ENCODE peak calls at places on chromosomes 7 and 10, in seven cellular contexts. M is SK-N-SH; W is hippocampal formation; Y is neural progenitor cell; Z is NCI-H1092; Q is T-helper 1 cell; F is activated CD8-positive, alpha-beta memory T cell treated with anti-CD3 and anti-CD28 coated beads for 4 hours. T is an unnamed sample.

GRCh38 chr7:24435002-24435401 is 138.2 kb upstream of the PALS2 start:
- DNase-seq in M (no peak), W (no peak), Y (peak), Z (no peak), Q (no peak), F (no peak), T (no peak)

GRCh38 chr7:80883188-80884025 is 35.4 kb downstream of the SEMA3C start:
- DNase-seq in M (no peak), W (no peak), Y (no peak), Z (no peak), Q (no peak), F (no peak), T (peak)

GRCh38 chr10:132928261-132928660 is 14.1 kb downstream of the CFAP46 start:
- DNase-seq in M (no peak), W (no peak), Y (no peak), Z (no peak), Q (no peak), F (no peak), T (no peak)

GRCh38 chr7:37826825-37827224 is 21.6 kb upstream of the NME8 start:
- DNase-seq in M (no peak), W (no peak), Y (no peak), Z (no peak), Q (no peak), F (no peak), T (no peak)

GRCh38 chr10:115049957-115050356 is 43.2 kb upstream of the ATRNL1 start:
- DNase-seq in M (no peak), W (no peak), Y (no peak), Z (no peak), Q (no peak), F (no peak), T (no peak)

GRCh38 chr10:116891208-116891607 is 41.9 kb downstream of the ENO4 start:
- DNase-seq in M (peak), W (no peak), Y (no peak), Z (no peak), Q (no peak), F (no peak), T (peak)

GRCh38 chr7:28292826-28293528 is 112.4 kb upstream of the JAZF1 start:
- DNase-seq in M (no peak), W (no peak), Y (no peak), Z (no peak), Q (no peak), F (no peak), T (no peak)

GRCh38 chr10:16545126-16545736 is 23.6 kb upstream of the C1QL3 start:
- DNase-seq in M (peak), W (peak), Y (peak), Z (no peak), Q (no peak), F (no peak), T (no peak)

GRCh38 chr7:55245271-55245723 is 119.8 kb upstream of the LANCL2 start:
- DNase-seq in M (no peak), W (peak), Y (no peak), Z (no peak), Q (no peak), F (no peak), T (no peak)

GRCh38 chr10:70296406-70296899 is 12.6 kb upstream of the NPFFR1 start:
- DNase-seq in M (peak), W (no peak), Y (no peak), Z (no peak), Q (no peak), F (no peak), T (no peak)

GRCh38 chr10:21336476-21337170 is 188.9 kb downstream of the SKIDA1 start:
- DNase-seq in M (no peak), W (no peak), Y (peak), Z (no peak), Q (no peak), F (no peak), T (peak)

GRCh38 chr10:86419101-86419500 is 52.5 kb upstream of the GRID1 start:
- DNase-seq in M (no peak), W (no peak), Y (no peak), Z (no peak), Q (no peak), F (no peak), T (no peak)

GRCh38 chr7:22666732-22667131 is 60.3 kb upstream of the IL6 start:
- DNase-seq in M (no peak), W (no peak), Y (no peak), Z (no peak), Q (no peak), F (no peak), T (peak)

GRCh38 chr7:149662591-149663095 is 110.7 kb downstream of the ZNF467 start:
- DNase-seq in M (peak), W (peak), Y (peak), Z (no peak), Q (no peak), F (peak), T (peak)

GRCh38 chr7:155785536-155785935 is 26.7 kb downstream of the SHH start:
- DNase-seq in M (no peak), W (no peak), Y (no peak), Z (no peak), Q (no peak), F (no peak), T (no peak)

GRCh38 chr10:69335613-69336012 is 57.3 kb downstream of the HK1 start:
- DNase-seq in M (no peak), W (no peak), Y (no peak), Z (no peak), Q (no peak), F (no peak), T (no peak)

GRCh38 chr7:133315332-133316040 is 62.6 kb downstream of the EXOC4 start:
- DNase-seq in M (no peak), W (no peak), Y (no peak), Z (no peak), Q (no peak), F (no peak), T (no peak)

GRCh38 chr10:17644485-17644964 is 574 bp downstream of the STAM start:
- DNase-seq in M (peak), W (peak), Y (no peak), Z (no peak), Q (no peak), F (no peak), T (no peak)

GRCh38 chr10:62459072-62459471 is 84.9 kb downstream of the ZNF365 start:
- DNase-seq in M (no peak), W (no peak), Y (no peak), Z (no peak), Q (no peak), F (no peak), T (no peak)

GRCh38 chr10:63866747-63867140 is 345.5 kb downstream of the REEP3 start:
- DNase-seq in M (peak), W (no peak), Y (peak), Z (no peak), Q (no peak), F (no peak), T (no peak)

GRCh38 chr10:132382231-132382922 is 14.6 kb upstream of the PWWP2B start:
- DNase-seq in M (no peak), W (no peak), Y (no peak), Z (no peak), Q (no peak), F (no peak), T (no peak)

GRCh38 chr7:135712182-135712782 is 15.7 kb downstream of the SLC13A4 start:
- DNase-seq in M (peak), W (no peak), Y (no peak), Z (peak), Q (no peak), F (no peak), T (no peak)

GRCh38 chr10:29532256-29532878 is 102.4 kb downstream of the SVIL start:
- DNase-seq in M (no peak), W (no peak), Y (no peak), Z (no peak), Q (no peak), F (no peak), T (no peak)

GRCh38 chr10:93512565-93512964 is 16.2 kb downstream of the CEP55 start:
- DNase-seq in M (no peak), W (no peak), Y (no peak), Z (no peak), Q (no peak), F (no peak), T (no peak)

GRCh38 chr7:42758124-42758523 is 153.7 kb downstream of the C7orf25 start:
- DNase-seq in M (no peak), W (no peak), Y (no peak), Z (no peak), Q (no peak), F (no peak), T (no peak)

GRCh38 chr10:129913021-129913695 is 50.9 kb downstream of the EBF3 start:
- DNase-seq in M (no peak), W (no peak), Y (no peak), Z (no peak), Q (no peak), F (no peak), T (peak)

GRCh38 chr10:35390843-35391152 is 54.5 kb downstream of the CCNY start:
- DNase-seq in M (no peak), W (no peak), Y (no peak), Z (no peak), Q (no peak), F (no peak), T (no peak)